ENCODE peak calls at places on chromosomes 1 and 21, in five cellular contexts. T, O, E, B and M are unnamed samples.

GRCh38 chr1:83052865-83053264 is 946.1 kb downstream of the TTLL7 start:
- DNase-seq in T (no peak), O (no peak), E (no peak), B (no peak), M (no peak)

GRCh38 chr1:233518344-233518743 is 95.6 kb upstream of the KCNK1 start:
- DNase-seq in O (no peak), T (peak; percentile 73), B (no peak), E (peak; percentile 38), M (peak; percentile 65)

GRCh38 chr1:11746092-11746491 is 10.2 kb downstream of the AGTRAP start:
- DNase-seq in E (no peak), O (no peak), T (no peak), B (no peak), M (no peak)

GRCh38 chr1:227947678-227948492 is at the start of gene WNT9A:
- DNase-seq in O (no peak), E (no peak), T (peak; percentile 95), B (no peak), M (no peak)

GRCh38 chr1:114428083-114428754 is 82.8 kb downstream of the TRIM33 start:
- DNase-seq in O (no peak), T (no peak), B (no peak), E (no peak), M (no peak)

GRCh38 chr1:244920911-244921310 is 56.6 kb upstream of the HNRNPU start:
- DNase-seq in T (no peak), O (no peak), B (no peak), E (no peak), M (no peak)

GRCh38 chr1:207815913-207816312 is 64.1 kb downstream of the CD46 start:
- DNase-seq in T (peak; percentile 47), O (no peak), B (no peak), E (no peak), M (no peak)

GRCh38 chr21:29465528-29465927 is 166.8 kb downstream of the BACH1 start:
- DNase-seq in T (no peak), O (no peak), E (no peak), B (no peak), M (no peak)

GRCh38 chr21:36848875-36849274 is 117.6 kb downstream of the HLCS start:
- DNase-seq in E (no peak), B (no peak), O (no peak), T (no peak), M (no peak)

DNA sequence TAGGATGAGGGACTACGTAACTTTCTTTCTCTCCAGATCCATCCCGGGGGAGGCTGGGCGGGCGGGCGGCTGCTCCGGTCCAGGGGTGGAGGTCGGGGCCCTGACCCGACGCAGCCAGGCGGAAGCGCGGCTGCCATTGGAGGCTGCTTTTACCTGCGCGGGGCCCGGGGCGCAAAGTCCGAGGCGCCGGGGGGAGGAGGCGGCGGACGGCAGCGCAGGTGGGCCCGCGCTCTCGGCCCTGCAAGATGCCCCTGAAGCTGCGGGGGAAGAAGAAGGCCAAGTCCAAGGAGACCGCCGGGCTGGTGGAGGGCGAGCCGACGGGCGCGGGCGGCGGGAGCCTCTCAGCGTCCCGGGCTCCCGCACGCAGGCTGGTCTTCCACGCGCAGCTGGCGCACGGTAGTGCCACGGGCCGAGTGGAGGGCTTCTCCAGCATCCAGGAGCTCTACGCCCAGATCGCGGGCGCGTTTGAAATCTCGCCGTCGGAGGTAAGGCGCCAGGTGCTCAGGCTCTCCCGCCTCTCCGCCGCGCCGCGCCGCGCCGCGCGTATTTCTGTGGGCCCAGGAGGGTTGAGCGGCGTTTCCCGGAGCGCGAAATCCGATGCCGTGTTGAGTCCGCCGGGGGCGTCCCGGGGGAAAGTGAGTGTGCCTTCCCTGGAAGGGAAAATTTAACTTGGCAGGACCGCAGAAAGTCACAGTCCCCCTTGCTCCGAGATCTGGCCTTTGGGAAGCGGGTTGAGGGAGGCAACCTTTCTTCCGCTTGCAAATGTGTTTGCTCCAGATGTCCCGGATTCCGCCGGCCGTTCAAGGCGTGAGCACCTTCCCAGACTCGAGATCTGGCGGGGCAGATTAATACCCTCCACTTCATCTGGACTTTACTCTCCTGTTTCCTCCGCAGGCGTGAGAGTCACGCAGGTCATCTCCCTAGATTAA is at the start of gene GIPC2:
- DNase-seq in T (no peak), B (no peak), O (peak; percentile 31), E (no peak), M (no peak)
- TF ChIP-seq RAD21 in T (no peak), B (no peak), O (no peak), E (no peak), M (no peak)

DNA sequence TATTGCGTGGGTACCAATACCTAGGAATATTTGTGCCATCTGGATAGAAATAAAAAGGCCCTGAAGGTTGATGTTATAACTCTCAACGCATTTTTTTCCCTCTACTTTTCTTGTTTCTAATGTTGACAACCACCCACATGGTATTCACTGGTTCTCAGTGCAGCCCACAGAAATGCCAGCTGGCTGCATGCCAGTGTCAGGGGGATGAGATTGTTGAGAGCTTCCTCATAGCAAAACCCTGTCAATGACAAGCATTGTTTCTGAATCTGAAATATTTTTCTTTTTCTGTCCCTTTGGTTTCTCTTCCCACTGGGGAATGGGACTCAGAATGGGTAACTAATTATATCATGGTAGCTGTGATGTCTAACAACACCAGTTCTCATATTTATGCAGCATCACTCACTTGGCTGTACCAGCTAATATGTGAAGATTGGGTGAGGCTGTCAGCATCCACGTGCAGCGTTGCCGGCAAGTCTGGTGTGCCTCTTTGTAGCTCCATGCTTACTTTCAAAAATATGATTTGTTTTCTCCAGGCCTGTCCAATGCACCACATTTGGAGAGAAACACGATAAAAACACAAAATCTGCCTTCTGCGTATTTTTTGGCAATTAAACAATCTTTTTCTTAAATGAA is 284.6 kb downstream of the PTBP2 start:
- DNase-seq in T (no peak), E (no peak), O (no peak), B (peak; percentile 12), M (no peak)
- TF ChIP-seq SP1 in T (no peak), E (no peak), O (no peak), B (no peak), M (no peak)

DNA sequence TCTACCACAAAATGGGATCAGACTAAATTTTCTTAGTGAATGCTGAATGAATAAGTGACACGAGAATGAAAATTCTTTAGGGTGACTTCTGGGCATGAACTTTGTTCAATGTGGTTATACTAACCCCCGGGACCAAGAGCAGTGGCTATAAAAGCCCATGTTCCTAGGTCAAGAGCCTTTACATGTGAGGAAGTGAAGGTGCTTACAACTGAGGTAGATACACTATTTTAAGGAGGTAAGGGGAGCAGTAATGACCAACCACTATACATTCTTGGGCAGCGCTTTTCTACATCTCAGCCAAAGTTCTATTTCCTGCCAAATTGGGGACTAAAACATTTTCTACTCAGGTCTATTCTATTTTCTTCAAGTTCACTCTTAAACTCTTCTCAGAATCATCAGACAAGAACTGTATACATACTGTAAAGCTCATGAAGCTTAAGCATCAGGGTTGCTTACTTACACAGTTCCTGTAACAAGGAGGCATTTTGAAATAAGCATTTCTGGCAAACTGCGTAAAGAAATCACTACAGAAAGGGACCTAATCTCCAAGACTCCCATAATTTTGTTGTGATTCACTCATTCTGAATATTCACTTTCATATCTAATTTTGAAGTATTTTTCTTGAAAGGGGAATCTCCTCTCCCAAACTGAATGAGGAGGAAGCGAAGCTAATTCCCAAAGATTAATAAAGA is 8.5 kb upstream of the ARHGAP29 start:
- DNase-seq in B (no peak), E (no peak), T (no peak), O (no peak), M (no peak)
- H3K4me2 ChIP-seq in B (no peak overlapping the region), E (peak overlapping the region; percentile 86), T (no peak overlapping the region), O (peak overlapping the region; percentile 93), M (peak overlapping the region; percentile 82)

GRCh38 chr1:119987112-119987511 is 82.3 kb downstream of the NOTCH2 start:
- DNase-seq in B (no peak), T (no peak), E (no peak), O (no peak), M (no peak)
- TF ChIP-seq RAD21 in B (no peak), T (no peak), E (no peak), O (no peak), M (no peak)

GRCh38 chr1:109478806-109479205 is 4.9 kb upstream of the ATXN7L2 start:
- DNase-seq in O (no peak), T (peak; percentile 55), E (no peak), B (no peak), M (no peak)

GRCh38 chr1:109476825-109477224 is 6.9 kb upstream of the ATXN7L2 start:
- DNase-seq in O (no peak), T (no peak), B (no peak), E (no peak), M (no peak)

GRCh38 chr1:109479311-109479710 is 4.4 kb upstream of the ATXN7L2 start:
- DNase-seq in O (no peak), E (no peak), B (no peak), T (no peak), M (no peak)

GRCh38 chr1:109479901-109480300 is 3.8 kb upstream of the ATXN7L2 start:
- DNase-seq in B (no peak), O (no peak), T (no peak), E (no peak), M (no peak)

DNA sequence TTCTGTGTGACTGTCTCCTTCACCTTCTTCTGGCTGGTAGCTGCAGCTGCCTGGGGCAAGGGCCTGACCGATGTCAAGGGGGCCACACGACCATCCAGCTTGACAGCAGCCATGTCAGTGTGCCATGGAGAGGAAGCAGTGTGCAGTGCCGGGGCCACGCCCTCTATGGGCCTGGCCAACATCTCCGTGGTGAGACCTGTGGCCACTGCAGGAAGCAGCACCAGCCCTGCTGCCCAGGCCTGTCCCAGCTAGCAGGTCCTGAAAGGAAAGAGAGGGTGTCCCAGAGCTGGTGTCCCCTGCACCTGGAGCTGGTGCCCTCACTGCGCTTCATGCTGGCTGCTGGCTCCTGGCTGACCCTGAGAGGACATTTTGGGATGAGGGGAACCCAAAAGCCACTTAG is 5.9 kb upstream of the ATXN7L2 start:
- DNase-seq in E (no peak), T (no peak), O (no peak), B (no peak), M (no peak)
- TF ChIP-seq SP1 in E (no peak), T (no peak), O (no peak), B (no peak), M (no peak)

GRCh38 chr1:109814223-109814622 is 50.5 kb upstream of the EPS8L3 start:
- DNase-seq in B (no peak), O (no peak), E (no peak), T (peak; percentile 4), M (no peak)
- H3K4me2 ChIP-seq in B (no peak overlapping the region), O (no peak overlapping the region), E (no peak overlapping the region), T (no peak overlapping the region), M (no peak overlapping the region)